ENCODE peak calls at places on chromosomes 7 and 10, in six cellular contexts. C is GM12878, O is upper lobe of left lung, S is tibial nerve, E is adrenal gland, Z is sigmoid colon. B is an unnamed sample.

GRCh38 chr7:2894118-2894940 is 50.2 kb upstream of the GNA12 start:
- DNase-seq in C (peak), O (no peak), S (no peak), E (no peak), Z (no peak), B (no peak)

GRCh38 chr10:94424714-94425337 is 22.5 kb downstream of the TBC1D12 start:
- DNase-seq in C (no peak), O (no peak), S (no peak), E (no peak), Z (no peak), B (no peak)

GRCh38 chr10:106996510-106996909 is 168.0 kb downstream of the SORCS1 start:
- DNase-seq in C (no peak), O (no peak), S (no peak), E (no peak), Z (no peak), B (no peak)

GRCh38 chr7:96045919-96046318 is 273.6 kb downstream of the DYNC1I1 start:
- DNase-seq in C (no peak), O (no peak), S (no peak), E (no peak), Z (no peak), B (no peak)

GRCh38 chr7:37505750-37506353 is 57.2 kb upstream of the ELMO1 start:
- DNase-seq in C (no peak), O (no peak), S (no peak), E (no peak), Z (no peak), B (no peak)

GRCh38 chr10:100806356-100806645 is 60.9 kb downstream of the PAX2 start:
- DNase-seq in C (no peak), O (no peak), S (no peak), E (no peak), Z (no peak), B (no peak)

GRCh38 chr7:26743205-26743604 is 121.2 kb downstream of the SKAP2 start:
- DNase-seq in C (no peak), O (no peak), S (no peak), E (no peak), Z (no peak), B (no peak)

GRCh38 chr10:103111031-103111917 is 81.8 kb downstream of the NT5C2 start:
- DNase-seq in C (peak), O (no peak), S (no peak), E (no peak), Z (no peak), B (no peak)

GRCh38 chr7:37031571-37032257 is 307.4 kb upstream of the AOAH start:
- DNase-seq in C (no peak), O (peak), S (peak), E (peak), Z (peak), B (peak)

GRCh38 chr10:66637273-66638036 is 288.4 kb upstream of the LRRTM3 start:
- DNase-seq in C (no peak), O (no peak), S (no peak), E (no peak), Z (no peak), B (no peak)

GRCh38 chr10:28263136-28263857 is 39.6 kb downstream of the MPP7 start:
- DNase-seq in C (no peak), O (peak), S (no peak), E (no peak), Z (peak), B (no peak)

GRCh38 chr7:103381280-103382061 is 34.0 kb downstream of the PSMC2 start:
- DNase-seq in C (no peak), O (no peak), S (no peak), E (no peak), Z (no peak), B (no peak)

GRCh38 chr10:21526952-21527633 is 1.6 kb upstream of the SKIDA1 start:
- DNase-seq in C (no peak), O (peak), S (peak), E (peak), Z (peak), B (no peak)

GRCh38 chr10:44310762-44311562 is 73.9 kb downstream of the CXCL12 start:
- DNase-seq in C (no peak), O (peak), S (peak), E (peak), Z (peak), B (no peak)
- H3K27ac ChIP-seq in C (no peak), O (no peak), S (no peak), E (no peak), Z (peak), B (peak)

GRCh38 chr7:112450807-112451661 is 774 bp downstream of the IFRD1 start:
- DNase-seq in C (peak), O (peak), S (peak), E (peak), Z (peak), B (peak)
- TF ChIP-seq POLR2A in C (no peak), O (no peak), S (no peak), E (peak), Z (peak), B (peak)

GRCh38 chr10:71710519-71710918 is 9.1 kb downstream of the C10orf105 start:
- DNase-seq in C (no peak), O (no peak), S (no peak), E (no peak), Z (no peak), B (no peak)

GRCh38 chr10:71713135-71714040 is 6.2 kb downstream of the C10orf105 start:
- DNase-seq in C (no peak), O (peak), S (peak), E (peak), Z (peak), B (no peak)

GRCh38 chr10:71711052-71711623 is 8.4 kb downstream of the C10orf105 start:
- DNase-seq in C (no peak), O (no peak), S (no peak), E (no peak), Z (no peak), B (no peak)

GRCh38 chr10:71712572-71713134 is 6.9 kb downstream of the C10orf105 start:
- DNase-seq in C (no peak), O (no peak), S (no peak), E (no peak), Z (no peak), B (no peak)

DNA sequence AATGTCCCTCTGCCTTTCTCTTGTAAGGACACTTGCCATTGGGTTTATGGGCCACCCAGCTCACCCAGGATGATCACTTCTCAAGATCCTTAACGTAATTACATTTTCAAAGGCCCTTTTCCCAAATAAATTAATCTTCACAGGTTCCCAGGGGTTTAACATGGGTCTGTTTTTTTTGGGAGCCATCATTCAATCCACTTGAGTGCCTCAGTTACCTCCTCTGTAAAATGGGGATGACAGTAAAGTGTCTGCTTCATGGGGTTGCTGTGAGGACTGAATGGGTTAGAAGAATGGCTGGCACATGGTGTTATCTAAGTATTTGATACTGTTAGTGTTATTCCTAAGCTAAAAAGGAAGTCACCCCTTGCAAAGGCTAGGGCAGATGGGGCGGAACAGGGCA is 7.4 kb downstream of the C10orf105 start:
- DNase-seq in C (no peak), O (no peak), S (no peak), E (no peak), Z (no peak), B (no peak)
- H3K27ac ChIP-seq in C (no peak), O (no peak), S (peak), E (peak), Z (peak), B (peak)

GRCh38 chr7:48089415-48089975 is 430 bp downstream of the UPP1 start:
- DNase-seq in C (no peak), O (peak), S (no peak), E (no peak), Z (peak), B (peak)
- TF ChIP-seq POLR2A in C (no peak), O (no peak), S (no peak), E (no peak), Z (no peak), B (no peak)

DNA sequence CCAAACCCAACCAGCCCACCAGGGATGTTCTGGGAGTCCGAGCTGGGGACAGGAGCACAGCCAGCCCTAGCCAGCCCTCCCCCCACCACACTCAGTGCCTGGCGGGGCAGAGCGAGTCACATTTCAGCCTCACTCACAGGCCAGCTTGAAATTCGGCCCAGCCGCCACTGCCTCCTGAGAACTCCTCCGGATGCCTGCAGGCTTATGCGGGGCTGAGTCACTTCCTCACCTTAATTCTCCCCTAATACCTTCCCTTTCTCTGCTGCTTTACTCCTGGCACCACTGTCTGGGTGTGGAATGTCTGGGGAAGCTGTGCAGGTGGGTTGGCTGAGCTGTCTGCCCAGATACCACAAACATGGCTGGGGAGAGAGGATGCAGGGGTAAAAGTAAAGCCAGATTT is 22.6 kb upstream of the DLG5 start:
- DNase-seq in C (no peak), O (no peak), S (no peak), E (no peak), Z (no peak), B (no peak)
- H3K27ac ChIP-seq in C (no peak), O (no peak), S (no peak), E (no peak), Z (no peak), B (peak)

DNA sequence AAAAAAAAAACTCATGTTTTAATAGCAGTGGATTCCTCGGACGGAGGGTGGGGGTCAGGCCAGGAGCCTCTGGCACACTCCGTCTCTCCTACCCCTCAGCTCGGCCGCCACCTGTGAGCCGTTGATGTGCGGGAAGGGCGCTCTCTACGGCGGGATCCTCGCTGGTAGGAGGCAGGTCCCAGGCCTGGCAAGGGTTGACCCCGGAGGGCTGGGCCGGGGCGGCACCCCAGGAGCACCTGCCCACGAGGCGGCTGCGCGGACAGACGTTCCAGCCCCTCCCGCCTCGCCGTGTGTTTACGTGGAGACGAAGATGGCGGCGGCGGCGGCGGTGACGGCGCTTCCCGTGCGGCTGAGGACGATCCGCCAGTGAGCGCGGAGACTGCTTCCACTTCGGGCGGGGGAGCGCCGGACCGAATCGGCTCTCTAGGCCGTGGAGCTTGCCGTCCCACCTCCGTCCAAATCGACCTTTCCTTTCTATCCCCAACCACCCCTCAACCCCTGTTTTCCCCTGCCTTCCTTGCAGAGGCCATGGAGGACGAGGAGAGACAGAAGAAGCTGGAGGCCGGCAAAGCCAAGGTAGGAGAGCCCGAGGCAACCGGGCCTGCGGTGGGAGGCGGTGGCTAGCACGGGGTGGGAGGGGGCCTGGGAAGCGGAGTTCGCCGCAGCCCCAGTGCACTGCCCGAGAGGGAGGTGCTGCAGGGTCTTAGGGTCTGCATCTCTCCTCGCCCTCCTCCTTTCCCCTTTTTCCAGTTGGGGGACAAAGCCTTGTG is at the start of gene AKAP9:
- DNase-seq in C (peak), O (peak), S (peak), E (peak), Z (peak), B (peak)
- TF ChIP-seq POLR2A in C (peak), O (no peak), S (peak), E (peak), Z (peak), B (no peak)

B was measured in esophagus squamous epithelium.